ENCODE peak calls at places on chromosomes 4 and X, in nine cellular contexts. T is upper lobe of right lung; Q is AG09309; S is MM.1S; I is progenitor cell of endocrine pancreas; H is hepatocyte; N is CD4-positive, alpha-beta T cell; M is keratinocyte; D is astrocyte. B is an unnamed sample.

GRCh38 chrX:149825424-149825823 is 43.7 kb downstream of the MAGEA9 start:
- DNase-seq in N (peak), I (no peak), D (no peak), M (no peak), H (no peak), S (peak), Q (no peak), T (no peak), B (no peak)

GRCh38 chrX:129696463-129697155 is 41.9 kb upstream of the APLN start:
- DNase-seq in H (no peak), S (no peak), M (no peak), I (no peak), Q (no peak), D (no peak), T (no peak), N (no peak), B (no peak)

GRCh38 chr4:172892300-172892699 is 276.3 kb upstream of the GALNT7 start:
- DNase-seq in T (no peak), I (no peak), D (no peak), N (no peak), Q (no peak), H (no peak), M (peak), S (peak), B (no peak)

GRCh38 chr4:61580721-61581377 is 380.7 kb downstream of the ADGRL3 start:
- DNase-seq in H (no peak), Q (no peak), T (no peak), N (no peak), S (no peak), D (peak), I (no peak), M (no peak), B (no peak)

GRCh38 chrX:2390754-2391153 is 110.0 kb downstream of the DHRSX start:
- DNase-seq in S (no peak), D (no peak), Q (no peak), T (no peak), N (no peak), I (no peak), M (no peak), H (no peak), B (no peak)

GRCh38 chrX:120660638-120661037 is 30.8 kb upstream of the C1GALT1C1 start:
- DNase-seq in Q (no peak), S (no peak), M (no peak), T (no peak), N (no peak), H (no peak), I (no peak), D (no peak), B (no peak)

GRCh38 chrX:15973299-15973698 is 118.7 kb upstream of the AP1S2 start:
- DNase-seq in I (no peak), Q (no peak), M (no peak), T (no peak), H (peak), S (peak), D (peak), N (no peak), B (no peak)

GRCh38 chrX:9492901-9493300 is 28.0 kb downstream of the TBL1X start:
- DNase-seq in I (no peak), N (no peak), M (no peak), H (peak), Q (no peak), T (no peak), S (no peak), D (peak), B (no peak)

DNA sequence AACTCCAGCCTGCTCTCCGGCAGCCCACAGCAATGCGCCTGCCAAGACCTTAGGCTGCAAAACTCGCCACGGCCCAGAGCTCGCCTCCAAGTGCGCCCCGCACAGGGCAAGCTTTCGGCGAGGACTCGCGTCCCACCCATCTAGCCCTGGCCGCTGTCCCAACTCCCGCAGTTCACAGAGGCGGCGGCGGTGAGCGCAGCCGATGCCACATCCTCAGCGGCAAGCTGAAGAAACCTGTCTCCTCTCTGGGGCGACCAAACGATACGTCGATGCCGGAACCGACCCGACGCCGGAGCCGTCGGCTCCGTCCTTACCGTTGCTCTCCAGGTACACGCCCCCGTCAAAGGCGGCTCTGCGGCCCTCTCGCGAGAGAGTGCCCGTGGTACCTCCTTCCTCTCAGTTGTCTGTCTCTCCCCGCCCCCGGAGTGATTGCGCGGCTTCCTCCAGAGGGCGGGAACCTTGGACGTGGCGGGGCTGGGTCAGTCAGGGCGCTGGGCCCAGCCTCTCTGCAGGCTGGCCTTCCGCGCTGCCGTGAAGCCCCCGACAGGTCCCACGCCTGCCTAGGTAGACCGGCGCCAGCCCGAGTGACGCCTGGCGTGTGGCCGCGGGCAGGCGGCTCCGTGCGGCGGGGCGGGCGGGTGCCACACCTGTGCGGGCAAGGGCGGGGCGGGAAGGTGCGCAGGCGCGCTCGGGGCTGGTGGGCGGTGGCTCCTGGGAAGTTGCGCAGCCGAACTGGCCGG is 380 bp upstream of the RAB33B start:
- DNase-seq in D (peak), S (peak), T (peak), H (peak), N (peak), I (peak), Q (peak), M (peak), B (peak)
- TF ChIP-seq CTCF in D (no peak), S (no peak), T (no peak), H (peak), N (peak), I (no peak), Q (no peak), M (peak), B (peak)

GRCh38 chr4:182803235-182803634 is 114.0 kb downstream of the DCTD start:
- DNase-seq in S (no peak), H (no peak), Q (no peak), D (no peak), T (no peak), M (no peak), I (no peak), N (no peak), B (no peak)

GRCh38 chr4:182801626-182802025 is 115.6 kb downstream of the DCTD start:
- DNase-seq in I (no peak), N (no peak), M (no peak), S (no peak), Q (no peak), D (no peak), T (no peak), H (no peak), B (no peak)

GRCh38 chr4:182802621-182803020 is 114.6 kb downstream of the DCTD start:
- DNase-seq in Q (no peak), D (no peak), S (no peak), T (no peak), N (no peak), I (no peak), H (no peak), M (no peak), B (no peak)

GRCh38 chr4:182799515-182800215 is 117.5 kb downstream of the DCTD start:
- DNase-seq in Q (no peak), H (no peak), T (no peak), S (no peak), N (no peak), I (no peak), D (no peak), M (no peak), B (no peak)

DNA sequence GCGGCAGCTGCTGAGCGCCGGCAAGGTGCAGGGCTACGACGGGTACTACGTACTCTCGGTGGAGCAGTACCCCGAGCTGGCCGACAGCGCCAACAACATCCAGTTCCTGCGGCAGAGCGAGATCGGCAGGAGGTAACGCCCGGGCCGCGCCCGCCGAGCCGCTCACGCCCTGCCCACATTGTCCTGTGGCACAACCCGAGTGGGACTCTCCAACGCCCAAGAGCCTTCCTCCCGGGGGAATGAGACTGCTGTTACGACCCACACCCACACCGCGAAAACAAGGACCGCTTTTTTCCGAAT is 117.0 kb downstream of the DCTD start:
- DNase-seq in D (no peak), Q (no peak), T (no peak), H (no peak), N (no peak), S (no peak), M (no peak), I (no peak), B (no peak)
- TF ChIP-seq CTCF in D (no peak), Q (no peak), T (no peak), H (no peak), N (no peak), S (no peak), M (no peak), I (no peak), B (no peak)

GRCh38 chr4:62711575-62711974 is 1511.4 kb downstream of the ADGRL3 start:
- DNase-seq in H (no peak), N (no peak), T (no peak), M (no peak), S (no peak), I (no peak), D (no peak), Q (no peak), B (no peak)

GRCh38 chr4:62706423-62706822 is 1506.3 kb downstream of the ADGRL3 start:
- DNase-seq in N (no peak), Q (no peak), D (no peak), S (no peak), M (no peak), H (no peak), I (no peak), T (no peak), B (no peak)

DNA sequence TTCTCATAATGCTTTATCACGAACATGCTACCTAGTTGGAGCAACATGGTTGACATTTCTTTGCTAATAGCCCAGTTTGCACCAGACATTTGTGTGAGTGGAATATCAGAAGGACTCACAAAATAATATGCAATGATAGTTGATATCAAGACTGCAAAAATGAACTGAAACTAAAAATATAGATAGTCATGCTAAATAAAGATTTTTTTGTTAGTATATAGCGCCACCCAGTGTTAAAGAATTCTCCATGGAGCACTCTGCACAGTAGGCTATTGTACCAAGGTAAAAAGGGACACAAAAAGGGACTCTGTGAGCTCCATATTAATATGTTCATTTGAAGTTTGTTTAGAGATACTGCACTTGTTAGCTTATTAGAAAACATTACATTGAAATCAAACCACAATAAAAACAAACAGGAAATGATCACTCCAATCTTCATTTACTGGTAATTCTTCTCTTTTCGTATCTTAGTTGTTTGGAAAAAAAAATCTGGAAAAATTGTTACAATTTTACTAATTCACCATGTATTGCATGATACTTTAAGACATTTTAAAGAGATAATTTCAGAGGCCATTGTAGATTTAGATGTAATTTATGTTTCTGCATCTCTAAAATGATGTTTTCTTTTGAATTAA is 1509.6 kb downstream of the ADGRL3 start:
- DNase-seq in T (no peak), Q (no peak), M (no peak), N (no peak), I (no peak), D (peak), H (peak), S (peak), B (no peak)
- TF ChIP-seq CTCF in T (peak), Q (no peak), M (no peak), N (no peak), I (peak), D (peak), H (peak), S (peak), B (peak)

DNA sequence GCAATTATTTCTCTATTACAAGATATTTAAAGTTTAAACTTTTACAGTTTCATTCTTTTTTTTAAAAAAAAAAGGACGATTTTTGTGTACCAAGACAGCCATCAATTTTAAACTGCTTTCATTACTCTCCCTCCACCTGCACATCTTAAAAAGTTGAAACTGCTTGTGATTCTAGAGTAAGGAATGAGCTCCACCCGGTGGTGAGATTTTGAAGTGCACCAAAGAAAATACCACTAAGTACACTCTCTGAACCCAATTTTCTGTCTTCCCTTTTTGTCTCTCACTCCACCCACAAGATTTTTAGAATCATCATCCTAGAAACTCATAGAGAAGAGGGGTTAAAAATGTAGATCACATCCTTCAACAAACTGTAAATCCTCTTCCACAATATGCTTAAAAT is 91.3 kb upstream of the WDR44 start:
- DNase-seq in I (peak), H (peak), S (peak), D (peak), Q (no peak), N (no peak), M (peak), T (no peak), B (no peak)
- TF ChIP-seq CTCF in I (peak), H (peak), S (peak), D (peak), Q (peak), N (peak), M (peak), T (peak), B (peak)

DNA sequence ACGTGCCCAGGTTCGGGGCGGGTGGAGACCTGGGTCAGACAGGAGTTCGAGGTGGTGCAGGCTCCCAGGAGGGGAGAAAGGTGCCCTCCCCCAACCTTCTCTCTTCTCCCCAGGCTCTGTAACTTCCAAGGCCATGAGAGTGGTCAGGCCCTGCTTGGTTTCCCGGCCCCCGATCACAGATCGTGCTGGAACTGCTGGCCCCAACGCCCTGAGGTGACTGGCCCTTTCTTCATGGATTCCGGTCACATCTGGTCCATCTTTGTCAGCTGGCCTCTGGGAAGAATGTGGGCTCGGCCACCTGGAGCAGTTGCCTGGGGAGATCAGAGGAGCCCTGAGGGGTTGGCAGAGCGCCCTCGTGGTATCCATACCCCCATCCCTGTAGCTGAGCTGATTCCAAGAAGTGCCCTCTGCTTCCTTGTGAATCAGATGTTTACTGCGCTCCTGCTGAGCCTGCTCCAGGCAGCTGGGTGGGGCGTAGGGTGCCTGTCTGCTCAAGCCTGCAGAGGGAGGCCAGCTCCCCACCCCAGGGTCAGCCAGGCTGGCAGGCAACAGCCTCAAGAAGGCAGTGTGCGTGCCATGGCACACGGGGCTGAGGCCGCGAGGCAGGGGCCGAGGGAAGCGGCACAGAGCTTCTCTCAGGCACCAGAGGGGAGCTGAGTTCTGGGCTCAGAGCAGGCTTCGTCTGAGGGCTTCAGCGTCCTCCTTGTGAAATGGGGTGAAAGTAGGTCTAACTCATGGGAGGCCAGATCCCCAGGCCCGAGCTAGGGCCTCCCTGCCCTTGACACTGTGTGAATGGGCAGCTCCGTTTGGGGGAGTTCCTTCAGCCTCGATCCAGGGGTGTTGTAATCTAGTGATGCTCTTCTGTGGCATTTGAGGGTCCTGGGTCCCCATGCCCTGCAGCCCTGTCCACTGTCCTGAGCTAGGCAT is 3.6 kb downstream of the SH3BP2 start:
- DNase-seq in S (no peak), Q (peak), D (peak), H (peak), M (peak), T (peak), I (no peak), N (no peak), B (peak)
- TF ChIP-seq CTCF in S (no peak), Q (no peak), D (no peak), H (no peak), M (no peak), T (no peak), I (no peak), N (no peak), B (no peak)

GRCh38 chr4:86593726-86594558 is at the start of gene PTPN13:
- DNase-seq in H (peak), M (peak), I (peak), D (peak), S (peak), N (peak), Q (peak), T (peak), B (peak)
- TF ChIP-seq CTCF in H (no peak), M (peak), I (no peak), D (no peak), S (peak), N (no peak), Q (no peak), T (no peak), B (no peak)